ENCODE peak calls at places on chromosomes 13 and 19, in seven cellular contexts. Z is AG09319, I is AG10803, Y is pancreas, X is retinal pigment epithelial cell, V is colonic mucosa, N is nephron progenitor cell. T is an unnamed sample.

GRCh38 chr19:19743176-19743575 is 10.3 kb upstream of the ZNF14 start:
- DNase-seq in N (no peak), I (no peak), V (no peak), Z (no peak), Y (no peak), X (no peak), T (no peak)

GRCh38 chr19:51771369-51771768 is 10.4 kb downstream of the FPR2 start:
- DNase-seq in Y (no peak), N (no peak), V (no peak), Z (no peak), X (no peak), I (no peak), T (no peak)

GRCh38 chr13:98225036-98225940 is 48.2 kb upstream of the RNF113B start:
- DNase-seq in I (no peak), N (no peak), X (no peak), V (no peak), Z (no peak), Y (no peak), T (no peak)

GRCh38 chr19:15702590-15702930 is 25.3 kb upstream of the OR10H2 start:
- DNase-seq in Z (no peak), V (peak; percentile 94), I (peak; percentile 57), Y (peak; percentile 41), X (no peak), N (no peak), T (no peak)

GRCh38 chr13:112959206-112959605 is 9.8 kb upstream of the MCF2L start:
- DNase-seq in Y (no peak), V (no peak), N (no peak), Z (no peak), I (no peak), X (no peak), T (no peak)

GRCh38 chr19:17576758-17577532 is 21.5 kb downstream of the COLGALT1 start:
- DNase-seq in Z (no peak), X (no peak), Y (no peak), N (peak; percentile 97), V (peak; percentile 87), I (peak; percentile 15), T (no peak)

GRCh38 chr13:59835569-59835968 is 328.2 kb downstream of the DIAPH3 start:
- DNase-seq in Z (no peak), V (no peak), N (no peak), X (no peak), Y (no peak), I (no peak), T (no peak)

GRCh38 chr13:112587359-112587766 is 590 bp downstream of the TUBGCP3 start:
- DNase-seq in N (peak; percentile 84), Z (peak; percentile 55), I (peak; percentile 80), Y (peak; percentile 77), V (peak; percentile 87), X (peak; percentile 31), T (peak; percentile 56)

GRCh38 chr13:76969488-76970365 is 21.4 kb downstream of the ACOD1 start:
- DNase-seq in Z (no peak), I (peak; percentile 10), X (no peak), Y (no peak), N (no peak), V (no peak), T (no peak)

GRCh38 chr13:33115274-33115673 is 99.1 kb downstream of the KL start:
- DNase-seq in N (no peak), Y (no peak), X (no peak), V (no peak), I (no peak), Z (no peak), T (no peak)

GRCh38 chr19:5542665-5543064 is 25.1 kb downstream of the TINCR start:
- DNase-seq in Y (no peak), X (no peak), Z (no peak), N (no peak), I (no peak), V (no peak), T (no peak)

GRCh38 chr13:37640499-37640898 is 41.9 kb upstream of the POSTN start:
- DNase-seq in Z (peak; percentile 46), N (peak; percentile 12), Y (no peak), I (peak; percentile 81), V (no peak), X (peak; percentile 47), T (no peak)

GRCh38 chr13:113849546-113849945 is 14.3 kb downstream of the GAS6 start:
- DNase-seq in Y (no peak), V (peak; percentile 12), Z (no peak), I (no peak), N (no peak), X (no peak), T (no peak)

GRCh38 chr13:74325106-74325505 is 190.9 kb upstream of the KLF12 start:
- DNase-seq in Y (no peak), V (no peak), X (no peak), I (peak; percentile 61), N (no peak), Z (peak; percentile 19), T (no peak)

GRCh38 chr19:54030895-54031586 is 32.7 kb downstream of the VSTM1 start:
- DNase-seq in X (no peak), I (peak; percentile 27), Z (no peak), V (no peak), Y (no peak), N (no peak), T (no peak)

GRCh38 chr13:76745246-76746200 is 140.7 kb downstream of the KCTD12 start:
- DNase-seq in Z (no peak), I (no peak), N (no peak), X (no peak), Y (no peak), V (no peak), T (no peak)

GRCh38 chr13:26377038-26377437 is 123.1 kb downstream of the CDK8 start:
- DNase-seq in Y (no peak), X (no peak), I (peak; percentile 34), V (no peak), Z (no peak), N (peak; percentile 20), T (no peak)

GRCh38 chr19:47824396-47824795 is 2.7 kb downstream of the CRX start:
- DNase-seq in Y (no peak), Z (no peak), X (no peak), V (no peak), N (no peak), I (no peak), T (no peak)

GRCh38 chr13:71828117-71828516 is 38.9 kb downstream of the DACH1 start:
- DNase-seq in Z (no peak), Y (no peak), N (no peak), I (no peak), X (peak; percentile 35), V (no peak), T (no peak)

GRCh38 chr19:47509170-47509847 is 5.6 kb downstream of the NAPA start:
- DNase-seq in V (no peak), N (no peak), X (no peak), Z (no peak), I (no peak), Y (no peak), T (no peak)

GRCh38 chr19:18478545-18479311 is 40.8 kb upstream of the ISYNA1 start:
- DNase-seq in N (no peak), I (peak; percentile 95), Y (no peak), Z (peak; percentile 79), V (peak; percentile 67), X (no peak), T (peak; percentile 43)

GRCh38 chr13:102136735-102137296 is 265.0 kb downstream of the FGF14 start:
- DNase-seq in I (no peak), V (no peak), N (no peak), X (no peak), Y (no peak), Z (no peak), T (no peak)

GRCh38 chr19:48873476-48874308 is 1.5 kb downstream of the PPP1R15A start:
- DNase-seq in X (no peak), N (no peak), V (no peak), Y (no peak), Z (no peak), I (peak; percentile 35), T (peak; percentile 41)
- TF ChIP-seq CTCF in X (no peak), N (no peak), V (no peak), Y (no peak), Z (no peak), I (no peak), T (no peak)

GRCh38 chr19:55467236-55468053 is 2.9 kb upstream of the C19orf85 start:
- DNase-seq in X (no peak), Y (no peak), V (peak; percentile 62), N (peak; percentile 83), Z (peak; percentile 77), I (peak; percentile 86), T (peak; percentile 76)

GRCh38 chr19:55466246-55466614 is 1.7 kb upstream of the C19orf85 start:
- DNase-seq in I (no peak), Y (no peak), Z (no peak), V (no peak), X (no peak), N (no peak), T (no peak)

GRCh38 chr19:55465460-55466245 is 1.1 kb upstream of the C19orf85 start:
- DNase-seq in I (no peak), Y (no peak), Z (no peak), X (no peak), V (no peak), N (no peak), T (no peak)

GRCh38 chr19:55471266-55471665 is 5.2 kb upstream of the ZNF628 start:
- DNase-seq in V (no peak), I (no peak), N (no peak), Y (no peak), Z (no peak), X (no peak), T (no peak)

DNA sequence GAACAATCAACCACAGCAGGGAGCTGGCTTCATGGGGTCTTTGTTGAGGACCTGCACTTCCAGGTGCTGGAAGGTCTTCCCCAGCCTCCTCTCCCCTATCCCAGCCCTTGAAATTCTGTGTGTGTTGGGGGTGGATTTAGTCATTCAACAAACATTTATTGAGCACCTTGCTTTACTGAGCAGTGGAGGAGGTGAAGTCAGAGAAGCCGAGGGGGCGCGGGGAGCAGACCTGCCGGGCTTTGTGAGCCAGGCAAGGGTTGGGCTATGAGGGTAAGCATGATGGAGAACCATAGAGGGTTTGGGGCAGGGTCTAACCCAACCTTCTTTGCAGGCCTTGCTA is 3.5 kb upstream of the C19orf85 start:
- DNase-seq in Z (no peak), I (no peak), X (no peak), N (no peak), V (no peak), Y (no peak), T (no peak)
- TF ChIP-seq CTCF in Z (no peak), I (no peak), X (no peak), N (no peak), V (no peak), Y (no peak), T (peak; percentile 55)

DNA sequence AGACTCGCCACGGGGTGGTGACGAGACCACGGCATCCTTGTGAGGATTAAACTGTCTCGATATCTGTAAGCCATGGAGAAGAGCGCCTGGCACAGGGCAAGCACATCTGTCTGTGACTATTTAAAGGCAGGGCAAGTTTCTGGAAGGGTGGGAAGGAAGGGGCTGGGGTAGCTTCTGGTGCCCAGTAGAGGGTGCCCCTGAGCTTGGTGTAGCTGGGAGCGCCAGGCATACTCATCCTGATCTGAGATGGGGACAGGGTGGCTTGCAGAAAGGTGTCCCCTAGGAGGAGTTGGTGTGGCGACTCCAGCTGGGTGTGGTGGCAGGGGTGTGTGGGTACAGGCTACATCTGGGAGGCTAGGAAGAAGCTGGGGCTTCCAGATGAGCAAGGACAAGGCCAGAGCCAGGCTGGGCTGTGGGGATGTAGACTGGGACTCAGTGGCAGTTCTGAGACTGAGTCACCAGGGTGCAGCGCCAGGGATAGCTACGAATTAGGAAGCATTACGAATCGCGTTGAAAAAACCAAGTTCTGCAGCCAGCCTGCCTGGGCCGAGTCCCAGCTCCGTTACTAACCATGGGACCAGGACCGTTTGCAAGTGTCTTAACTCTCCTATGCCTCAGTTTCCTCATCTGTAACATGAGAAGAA is 23.1 kb upstream of the ASPDH start:
- DNase-seq in I (no peak), Z (no peak), N (no peak), Y (no peak), V (no peak), X (no peak), T (no peak)
- TF ChIP-seq CTCF in I (no peak), Z (no peak), N (no peak), Y (no peak), V (no peak), X (no peak), T (no peak)

GRCh38 chr13:27533155-27533643 is 82.8 kb upstream of the MTIF3 start:
- DNase-seq in N (peak; percentile 96), I (peak; percentile 71), X (peak; percentile 15), Z (peak; percentile 35), V (peak; percentile 87), Y (peak; percentile 81), T (peak; percentile 61)
- TF ChIP-seq CTCF in N (peak; percentile 97), I (peak; percentile 94), X (peak; percentile 98), Z (no peak), V (peak; percentile 88), Y (peak; percentile 99), T (peak; percentile 79)

T was measured in natural killer cell.